ENCODE peak calls at places on chromosome 18, in nine cellular contexts. L is H9; I is immature natural killer cell; T is stimulated activated CD8-positive, alpha-beta memory T cell treated with anti-CD3 and anti-CD28 coated beads, Interleukin-2, amount 100 ng/mL, for 48 hours; F is NCI-H1092 treated with DMSO at 0.1 percent for 48 hours; B is activated T-helper 1 cell treated with anti-CD3 and anti-CD28 coated beads, Interleukin-2, amount 50 U/mL, for 16 hours; G is epithelial cell of proximal tubule; P is T-cell; H is AML-193. X is an unnamed sample.

GRCh38 chr18:59902180-59902992 is 2.6 kb downstream of the PMAIP1 start:
- DNase-seq in L (no peak), I (peak), T (no peak), F (no peak), B (no peak), G (no peak), P (no peak), H (no peak), X (no peak)

GRCh38 chr18:79449551-79450288 is 54.0 kb downstream of the NFATC1 start:
- DNase-seq in L (no peak), I (no peak), T (no peak), F (no peak), B (no peak), G (no peak), P (no peak), H (no peak), X (no peak)

GRCh38 chr18:79403723-79404566 is 8.2 kb downstream of the NFATC1 start:
- DNase-seq in L (no peak), I (no peak), T (no peak), F (no peak), B (no peak), G (no peak), P (no peak), H (no peak), X (no peak)

GRCh38 chr18:10973579-10974260 is 175.6 kb downstream of the PIEZO2 start:
- DNase-seq in L (no peak), I (no peak), T (no peak), F (no peak), B (no peak), G (peak), P (no peak), H (no peak), X (no peak)

GRCh38 chr18:51621103-51621969 is 423.9 kb upstream of the MEX3C start:
- DNase-seq in L (peak), I (no peak), T (peak), F (peak), B (no peak), G (no peak), P (no peak), H (peak), X (no peak)

GRCh38 chr18:60372598-60372997 is at the start of gene MC4R:
- DNase-seq in L (peak), I (no peak), T (no peak), F (peak), B (no peak), G (peak), P (no peak), H (no peak), X (no peak)

GRCh38 chr18:34959211-34959829 is 81.9 kb upstream of the MAPRE2 start:
- DNase-seq in L (no peak), I (no peak), T (no peak), F (no peak), B (no peak), G (no peak), P (no peak), H (no peak), X (no peak)

GRCh38 chr18:36817039-36817438 is 11.8 kb downstream of the TPGS2 start:
- DNase-seq in L (no peak), I (no peak), T (no peak), F (no peak), B (no peak), G (no peak), P (no peak), H (no peak), X (no peak)

GRCh38 chr18:78892721-78893120 is 86.9 kb upstream of the SALL3 start:
- DNase-seq in L (no peak), I (no peak), T (no peak), F (no peak), B (no peak), G (no peak), P (no peak), H (no peak), X (no peak)

GRCh38 chr18:46917108-46917807 is at the start of the genes KATNAL2 and PIAS2:
- DNase-seq in L (peak), I (peak), T (peak), F (peak), B (peak), G (no peak), P (peak), H (peak), X (no peak)

GRCh38 chr18:70450658-70451253 is 161.9 kb downstream of the SOCS6 start:
- DNase-seq in L (no peak), I (no peak), T (no peak), F (peak), B (no peak), G (no peak), P (no peak), H (no peak), X (no peak)

GRCh38 chr18:62637807-62638687 is 77.3 kb upstream of the PHLPP1 start:
- DNase-seq in L (peak), I (peak), T (peak), F (no peak), B (no peak), G (no peak), P (peak), H (peak), X (no peak)

GRCh38 chr18:48339692-48340091 is 69.5 kb downstream of the ZBTB7C start:
- DNase-seq in L (no peak), I (no peak), T (no peak), F (no peak), B (no peak), G (no peak), P (no peak), H (no peak), X (no peak)

GRCh38 chr18:55863876-55864275 is 275.9 kb upstream of the TCF4 start:
- DNase-seq in L (no peak), I (no peak), T (no peak), F (no peak), B (no peak), G (no peak), P (no peak), H (no peak), X (no peak)

GRCh38 chr18:13613591-13614317 is 112.6 kb downstream of the FAM210A start:
- DNase-seq in L (no peak), I (no peak), T (no peak), F (no peak), B (no peak), G (no peak), P (no peak), H (no peak), X (no peak)

GRCh38 chr18:36963464-36963863 is 134.5 kb downstream of the KIAA1328 start:
- DNase-seq in L (no peak), I (no peak), T (no peak), F (no peak), B (no peak), G (no peak), P (no peak), H (no peak), X (no peak)

GRCh38 chr18:11801573-11801972 is 49.6 kb upstream of the CHMP1B start:
- DNase-seq in L (no peak), I (no peak), T (no peak), F (no peak), B (no peak), G (no peak), P (no peak), H (no peak), X (no peak)

GRCh38 chr18:76476665-76477561 is 18.1 kb downstream of the ZNF516 start:
- DNase-seq in L (no peak), I (peak), T (no peak), F (no peak), B (no peak), G (peak), P (no peak), H (peak), X (peak)

GRCh38 chr18:55753643-55754255 is 165.8 kb upstream of the TCF4 start:
- DNase-seq in L (no peak), I (no peak), T (no peak), F (no peak), B (no peak), G (no peak), P (no peak), H (no peak), X (peak)

GRCh38 chr18:5601188-5601624 is 57.4 kb upstream of the EPB41L3 start:
- DNase-seq in L (no peak), I (no peak), T (no peak), F (no peak), B (no peak), G (no peak), P (no peak), H (no peak), X (no peak)

GRCh38 chr18:79583426-79583825 is 96.2 kb upstream of the CTDP1 start:
- DNase-seq in L (no peak), I (no peak), T (no peak), F (no peak), B (no peak), G (no peak), P (no peak), H (no peak), X (no peak)

GRCh38 chr18:32086866-32087265 is 4.8 kb upstream of the RNF138 start:
- DNase-seq in L (no peak), I (no peak), T (no peak), F (no peak), B (no peak), G (no peak), P (no peak), H (peak), X (peak)

GRCh38 chr18:54961016-54961423 is 1.8 kb upstream of the CCDC68 start:
- DNase-seq in L (no peak), I (no peak), T (no peak), F (no peak), B (no peak), G (no peak), P (no peak), H (no peak), X (no peak)

GRCh38 chr18:25494888-25495287 is 142.9 kb upstream of the ZNF521 start:
- DNase-seq in L (no peak), I (no peak), T (no peak), F (no peak), B (no peak), G (no peak), P (no peak), H (no peak), X (no peak)

GRCh38 chr18:61865466-61866165 is 27.2 kb downstream of the RNF152 start:
- DNase-seq in L (no peak), I (no peak), T (no peak), F (no peak), B (no peak), G (no peak), P (no peak), H (no peak), X (no peak)

X was measured in HS-5.